ENCODE peak calls at places on chromosomes 2 and 18, in eight cellular contexts. N is ascending aorta, Z is MM.1S, L is stomach, R is IMR-90, D is transverse colon, Q is neuronal stem cell, C is uterus. T is an unnamed sample. For H3K4me1 and H3K36me3, the result is how much of the 10 kb centered on the place peaks cover.

GRCh38 chr2:226136739-226137138 is 662.9 kb downstream of the IRS1 start:
- DNase-seq in Q (no peak), L (no peak), D (no peak), N (no peak), C (no peak), R (no peak), Z (no peak), T (no peak)

GRCh38 chr2:157052685-157053224 is 204.8 kb upstream of the GALNT5 start:
- DNase-seq in L (no peak), D (no peak), N (no peak), C (no peak), Q (no peak), R (peak), Z (no peak), T (no peak)

GRCh38 chr2:163191372-163191771 is 352.8 kb upstream of the KCNH7 start:
- DNase-seq in D (no peak), Q (peak), N (no peak), Z (peak), R (peak), C (no peak), L (no peak), T (no peak)

GRCh38 chr2:85956647-85957039 is 67.9 kb upstream of the ST3GAL5 start:
- DNase-seq in Q (no peak), Z (no peak), D (no peak), R (no peak), N (no peak), C (no peak), L (no peak), T (no peak)

GRCh38 chr18:34971313-34971712 is 69.9 kb upstream of the MAPRE2 start:
- DNase-seq in L (no peak), Z (no peak), Q (no peak), R (peak), C (no peak), N (no peak), D (no peak), T (no peak)

GRCh38 chr18:7876354-7876753 is 309.2 kb downstream of the PTPRM start:
- DNase-seq in L (no peak), D (no peak), N (no peak), C (no peak), Z (no peak), Q (no peak), R (no peak), T (no peak)

GRCh38 chr2:223221120-223221859 is 169.3 kb downstream of the KCNE4 start:
- DNase-seq in R (no peak), C (no peak), N (no peak), L (no peak), Z (no peak), D (no peak), Q (no peak), T (no peak)

GRCh38 chr2:1222062-1222461 is 191.2 kb upstream of the TPO start:
- DNase-seq in N (no peak), R (no peak), Z (no peak), C (no peak), D (no peak), Q (no peak), L (no peak), T (no peak)

GRCh38 chr18:74388227-74388626 is 68.9 kb downstream of the DIPK1C start:
- DNase-seq in Q (no peak), R (no peak), N (no peak), C (no peak), Z (no peak), L (no peak), D (no peak), T (no peak)

GRCh38 chr2:46471-47345 is at the start of gene FAM110C:
- DNase-seq in C (peak), Q (peak), L (peak), D (peak), Z (no peak), R (no peak), N (peak), T (peak)

GRCh38 chr2:214737188-214737587 is 72.3 kb downstream of the BARD1 start:
- DNase-seq in L (no peak), C (no peak), Q (no peak), N (no peak), D (no peak), Z (peak), R (no peak), T (no peak)

GRCh38 chr2:217469203-217469810 is 533.5 kb downstream of the TNS1 start:
- DNase-seq in D (no peak), L (no peak), Q (no peak), C (no peak), N (no peak), R (peak), Z (no peak), T (no peak)

DNA sequence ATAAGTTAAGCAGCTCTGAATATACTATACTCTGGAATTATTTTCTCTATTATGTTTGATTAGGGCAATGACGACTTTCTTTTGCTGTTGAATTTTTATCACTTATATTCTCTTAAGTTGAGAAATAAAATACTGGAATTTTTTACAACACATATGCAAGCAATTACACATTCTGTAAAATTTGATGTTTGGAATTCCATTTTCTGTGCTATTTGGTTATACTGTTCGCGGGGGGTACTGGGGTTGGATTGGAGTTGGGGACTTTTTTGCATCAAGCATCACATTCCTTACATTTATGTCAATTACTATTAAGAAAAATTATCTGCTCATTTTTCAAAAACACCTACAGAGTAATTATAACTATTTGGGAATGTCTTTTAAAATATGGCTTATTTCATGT is 2.1 kb downstream of the COL5A2 start:
- DNase-seq in N (no peak), L (no peak), D (no peak), Q (no peak), Z (no peak), C (no peak), R (no peak), T (no peak)
- H3K4me3 ChIP-seq in N (peak), L (peak), D (peak), Q (peak), Z (no peak), C (peak), R (peak), T (peak)

DNA sequence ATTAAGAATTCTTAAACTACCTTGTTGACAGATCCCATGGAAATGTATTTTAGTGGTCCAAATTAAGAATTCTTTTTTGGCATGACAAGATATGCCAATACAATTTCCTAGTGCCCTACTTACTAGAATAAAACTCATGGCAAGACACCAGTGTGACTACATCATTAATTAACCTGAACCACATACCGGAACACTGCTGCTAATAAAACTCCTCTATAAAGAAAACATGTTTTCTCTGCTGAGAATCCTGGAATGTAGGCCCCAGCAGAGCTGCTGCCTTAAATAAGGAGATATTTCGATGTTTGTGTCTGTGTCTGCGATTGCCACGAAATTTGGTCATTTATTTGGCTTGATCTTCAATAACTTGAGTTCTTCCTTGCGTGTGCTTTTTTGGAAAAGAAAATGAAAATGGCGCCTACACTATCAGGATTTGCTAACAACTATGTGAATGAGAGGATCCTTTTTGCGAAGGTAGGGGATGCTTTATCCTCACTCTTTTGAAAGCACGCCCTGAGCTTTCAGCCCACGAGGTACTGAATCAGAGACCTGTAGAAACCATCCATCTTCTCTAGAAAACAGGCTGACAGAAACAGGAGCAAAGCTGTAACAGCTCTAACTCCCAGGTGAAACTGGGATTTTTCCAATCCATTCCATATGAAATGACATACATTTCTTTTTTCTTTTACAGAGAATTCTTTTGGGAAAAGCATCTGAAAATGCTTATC is 27.0 kb downstream of the KLF7 start:
- DNase-seq in Z (no peak), Q (no peak), N (no peak), D (no peak), L (no peak), R (no peak), C (no peak), T (no peak)
- H3K4me1 ChIP-seq in Z (half or more), Q (half or more), N (under half), D (half or more), L (under half), R (under half), C (under half), T (half or more)

DNA sequence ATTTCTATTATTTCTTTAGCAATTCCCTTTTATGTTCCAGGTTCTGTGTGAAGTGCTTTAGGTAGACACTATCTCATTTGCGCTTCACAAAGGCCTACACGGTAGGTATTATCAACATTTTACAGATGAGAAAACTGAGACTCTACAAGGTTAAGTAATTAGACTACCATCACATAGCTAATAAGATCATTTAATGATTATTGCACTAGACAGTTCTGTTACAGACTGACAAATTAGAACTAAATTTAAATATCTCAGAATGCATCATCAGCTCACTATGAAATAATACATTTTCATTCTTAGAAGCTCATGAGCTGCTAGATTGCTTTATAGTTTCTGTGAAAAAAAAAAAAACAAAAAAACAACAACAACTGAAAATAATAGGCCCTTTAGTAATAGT is 37.9 kb downstream of the DARS1 start:
- DNase-seq in L (no peak), N (no peak), Q (no peak), R (no peak), C (no peak), D (no peak), Z (no peak), T (no peak)
- H3K36me3 ChIP-seq in L (under half), N (under half), Q (under half), R (under half), C (under half), D (under half), Z (under half), T (under half)

GRCh38 chr18:63154350-63155152 is 165.0 kb downstream of the BCL2 start:
- DNase-seq in L (no peak), R (no peak), D (no peak), Z (no peak), C (no peak), N (no peak), Q (no peak), T (no peak)

GRCh38 chr18:63152791-63153190 is 166.8 kb downstream of the BCL2 start:
- DNase-seq in R (no peak), N (no peak), Z (no peak), C (no peak), L (no peak), D (no peak), Q (no peak), T (no peak)

GRCh38 chr18:63155910-63156773 is 163.4 kb downstream of the BCL2 start:
- DNase-seq in Q (no peak), R (no peak), N (no peak), Z (no peak), D (no peak), C (no peak), L (no peak), T (no peak)

GRCh38 chr18:63157293-63158011 is 162.1 kb downstream of the BCL2 start:
- DNase-seq in Z (peak), L (no peak), R (no peak), D (peak), Q (no peak), N (no peak), C (no peak), T (no peak)

DNA sequence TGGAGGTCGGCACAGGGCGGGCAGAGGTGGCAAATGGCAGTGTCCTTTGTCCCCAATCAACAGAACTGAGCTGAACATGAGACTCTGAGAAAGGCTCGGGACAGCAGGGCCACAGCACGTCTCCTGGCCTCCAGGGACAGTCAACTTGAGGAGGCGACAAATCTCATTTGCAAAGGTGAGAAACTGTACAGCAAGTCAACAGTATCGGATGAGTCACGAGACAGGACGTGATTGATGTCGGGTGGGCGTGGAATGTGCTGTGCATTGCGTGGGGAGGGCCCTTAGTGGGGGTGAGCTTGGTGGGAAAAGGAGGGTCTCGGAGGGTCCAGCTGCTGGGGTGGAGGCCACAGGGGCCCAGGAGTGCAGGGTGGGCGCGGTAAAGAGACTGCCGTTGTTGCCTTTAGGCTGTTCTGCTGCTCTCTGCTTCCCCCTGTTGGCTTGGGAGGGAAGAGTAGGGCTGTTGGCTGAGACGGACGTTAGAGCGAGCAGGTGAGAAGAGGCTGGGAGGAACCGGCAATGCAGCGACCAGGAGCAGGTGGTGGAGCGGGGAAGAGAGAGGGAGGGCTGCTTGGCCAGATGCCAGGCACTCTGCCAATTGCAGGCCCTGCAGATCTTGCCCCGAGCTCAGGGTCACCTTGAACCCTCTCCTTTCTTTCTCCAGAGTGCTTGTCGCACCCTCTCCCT is 164.3 kb downstream of the BCL2 start:
- DNase-seq in R (no peak), C (no peak), D (peak), N (no peak), Q (peak), Z (peak), L (peak), T (no peak)
- H3K4me3 ChIP-seq in R (no peak), C (no peak), D (peak), N (peak), Q (no peak), Z (peak), L (peak), T (peak)

DNA sequence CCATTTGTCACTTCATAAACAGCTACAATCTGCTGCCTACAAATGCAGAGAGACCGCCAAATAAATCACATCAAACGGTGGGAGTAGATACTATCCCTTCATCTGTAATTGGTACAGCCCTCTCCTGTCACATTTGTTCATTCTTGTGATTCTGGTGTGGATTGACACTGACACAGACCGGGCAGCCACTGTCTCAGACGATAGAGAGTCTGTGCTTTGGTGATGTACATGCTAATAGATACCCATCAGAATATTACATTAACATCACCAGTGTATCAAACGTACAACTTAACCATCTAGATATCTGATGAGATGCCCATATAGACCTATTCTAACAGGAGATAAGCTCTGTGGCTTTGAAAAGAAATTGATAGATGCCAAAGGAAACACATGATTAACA is 419.7 kb upstream of the ZEB2 start:
- DNase-seq in Q (no peak), N (no peak), L (no peak), D (no peak), C (no peak), Z (no peak), R (no peak), T (no peak)
- H3K4me1 ChIP-seq in Q (under half), N (under half), L (under half), D (under half), C (under half), Z (under half), R (under half), T (half or more)

GRCh38 chr2:47811668-47812067 is 28.7 kb downstream of the MSH6 start:
- DNase-seq in N (no peak), Q (no peak), D (no peak), L (no peak), Z (no peak), C (no peak), R (no peak), T (no peak)
- H3K36me3 ChIP-seq in N (half or more), Q (under half), D (half or more), L (half or more), Z (under half), C (under half), R (under half), T (under half)

DNA sequence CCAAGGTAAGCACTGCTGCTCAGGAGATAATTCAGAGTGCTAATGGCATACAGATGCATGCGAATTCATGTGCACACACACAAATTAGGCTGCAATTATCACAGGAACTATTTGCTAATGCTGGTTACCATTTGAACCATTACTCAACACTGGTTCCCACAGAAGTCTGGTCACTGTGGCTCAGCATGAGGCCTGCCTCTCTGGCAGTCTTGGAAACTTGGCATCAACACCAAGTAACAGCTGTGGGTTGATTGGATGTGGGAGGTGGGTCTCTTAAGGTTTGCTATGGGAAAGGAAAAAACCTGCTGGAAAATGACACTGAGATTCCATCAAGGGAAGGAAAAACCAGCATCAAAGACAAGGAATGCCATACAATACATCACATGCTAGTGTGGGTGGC is 105.0 kb downstream of the CELF4 start:
- DNase-seq in R (no peak), C (no peak), D (no peak), L (no peak), N (no peak), Q (no peak), Z (no peak), T (no peak)
- H3K4me3 ChIP-seq in R (no peak), C (no peak), D (no peak), L (no peak), N (no peak), Q (no peak), Z (no peak), T (no peak)

T was measured in thoracic aorta.